ENCODE peak calls at places on chromosomes 12 and 14, in eight cellular contexts. U is KBM-7; I is stimulated activated CD8-positive, alpha-beta memory T cell treated with anti-CD3 and anti-CD28 coated beads, Interleukin-7, amount 100 ng/mL, for 1 hour; A is germinal center; C is stimulated activated CD4-positive, alpha-beta T cell treated with anti-CD3 and anti-CD28 coated beads, Interleukin-2, amount 100 ng/mL, for 24 hours; W is pons; T is SHP77; Q is testis. L is an unnamed sample.

GRCh38 chr12:10851243-10851858 is 2.1 kb upstream of the PRR4 start:
- DNase-seq in A (no peak), I (no peak), T (no peak), C (no peak), W (no peak), U (no peak), Q (no peak), L (no peak)

GRCh38 chr12:12881495-12881894 is 9.9 kb upstream of the GPRC5A start:
- DNase-seq in I (no peak), A (no peak), Q (no peak), W (no peak), T (no peak), U (no peak), C (no peak), L (no peak)

GRCh38 chr12:80400591-80400991 is 43.4 kb upstream of the PTPRQ start:
- DNase-seq in C (no peak), T (no peak), W (no peak), Q (no peak), A (no peak), I (no peak), U (no peak), L (no peak)

GRCh38 chr14:22384167-22384549 is 204.9 kb downstream of the DAD1 start:
- DNase-seq in T (no peak), A (no peak), C (no peak), Q (no peak), W (no peak), I (no peak), U (no peak), L (no peak)

GRCh38 chr12:46382425-46382973 is 9.9 kb upstream of the SLC38A2 start:
- DNase-seq in T (no peak), U (no peak), A (no peak), Q (no peak), C (no peak), I (no peak), W (no peak), L (no peak)

GRCh38 chr12:6953417-6954315 is 2.5 kb downstream of the PTPN6 start:
- DNase-seq in U (peak), Q (no peak), T (no peak), W (peak), I (peak), C (peak), A (peak), L (no peak)

GRCh38 chr12:51891843-51892242 is 3.9 kb downstream of the ANKRD33 start:
- DNase-seq in C (no peak), I (no peak), T (no peak), W (no peak), Q (no peak), A (no peak), U (no peak), L (no peak)

GRCh38 chr12:31466768-31467167 is 124.2 kb downstream of the DENND5B start:
- DNase-seq in Q (no peak), I (no peak), W (no peak), U (no peak), T (no peak), C (no peak), A (no peak), L (no peak)

GRCh38 chr12:43648636-43649035 is 96.6 kb upstream of the ADAMTS20 start:
- DNase-seq in W (no peak), A (no peak), T (no peak), Q (no peak), I (no peak), U (no peak), C (no peak), L (no peak)

GRCh38 chr12:124130717-124131670 is 158.0 kb downstream of the ZNF664 start:
- DNase-seq in A (no peak), T (peak), C (no peak), Q (no peak), W (no peak), I (no peak), U (no peak), L (no peak)

GRCh38 chr12:106282457-106283097 is 20.0 kb upstream of the TCP11L2 start:
- DNase-seq in U (peak), Q (peak), C (peak), W (no peak), A (peak), I (no peak), T (peak), L (peak)

GRCh38 chr14:90796319-90796718 is 19.9 kb downstream of the TTC7B start:
- DNase-seq in T (no peak), I (no peak), Q (no peak), A (no peak), U (peak), C (no peak), W (peak), L (no peak)

GRCh38 chr12:109286252-109286651 is 22.8 kb downstream of the FOXN4 start:
- DNase-seq in T (no peak), A (no peak), C (no peak), U (no peak), Q (no peak), W (no peak), I (no peak), L (no peak)

GRCh38 chr12:12506541-12506940 is 56.1 kb downstream of the DUSP16 start:
- DNase-seq in W (peak), T (no peak), I (no peak), C (no peak), Q (peak), A (no peak), U (no peak), L (no peak)

GRCh38 chr12:126772171-126772864 is 1494.7 kb upstream of the TMEM132C start:
- DNase-seq in I (no peak), A (no peak), C (peak), Q (no peak), W (no peak), U (peak), T (peak), L (peak)

L was measured in esophagus muscularis mucosa.